ENCODE peak calls at places on chromosomes 4 and X, in four cellular contexts. D is GM23338, R is endothelial cell of umbilical vein, Q is suprapubic skin. B is an unnamed sample.

GRCh38 chrX:10158279-10158939 is 1.6 kb downstream of the CLCN4 start:
- DNase-seq in D (peak), R (peak), Q (no peak), B (no peak)

GRCh38 chr4:154164931-154165839 is 326.4 kb downstream of the DCHS2 start:
- DNase-seq in D (no peak), R (no peak), Q (no peak), B (peak)

GRCh38 chr4:183797041-183797444 is 108.1 kb upstream of the STOX2 start:
- DNase-seq in D (peak), R (no peak), Q (no peak), B (no peak)

GRCh38 chr4:48315728-48316630 is 25.4 kb upstream of the SLAIN2 start:
- DNase-seq in D (peak), R (peak), Q (no peak), B (peak)

GRCh38 chr4:76305971-76306881 is at the start of gene STBD1:
- DNase-seq in D (peak), R (peak), Q (peak), B (no peak)

GRCh38 chrX:136209016-136209738 is 42.0 kb downstream of the MAP7D3 start:
- DNase-seq in D (peak), R (peak), Q (no peak), B (no peak)

GRCh38 chr4:152970102-152970820 is 34.1 kb downstream of the FHDC1 start:
- DNase-seq in D (no peak), R (peak), Q (no peak), B (no peak)

GRCh38 chr4:121594796-121595526 is 101.8 kb downstream of the ANXA5 start:
- DNase-seq in D (no peak), R (peak), Q (no peak), B (no peak)

GRCh38 chr4:114535725-114536124 is 62.9 kb upstream of the UGT8 start:
- DNase-seq in D (no peak), R (no peak), Q (no peak), B (no peak)

GRCh38 chr4:159101983-159102622 is 776 bp upstream of the RAPGEF2 start:
- DNase-seq in D (peak), R (no peak), Q (no peak), B (no peak)

GRCh38 chr4:15755321-15755750 is 22.8 kb upstream of the CD38 start:
- DNase-seq in D (no peak), R (peak), Q (no peak), B (no peak)

GRCh38 chr4:170089274-170089742 is 448 bp downstream of the AADAT start:
- DNase-seq in D (peak), R (peak), Q (no peak), B (no peak)

GRCh38 chr4:521636-522330 is 22.8 kb downstream of the PIGG start:
- DNase-seq in D (no peak), R (no peak), Q (no peak), B (no peak)

GRCh38 chr4:53813991-53814390 is 222.7 kb upstream of the LNX1 start:
- DNase-seq in D (no peak), R (no peak), Q (no peak), B (no peak)

GRCh38 chr4:8506373-8507250 is 66.0 kb downstream of the TRMT44 start:
- DNase-seq in D (peak), R (no peak), Q (no peak), B (no peak)

GRCh38 chr4:8507251-8507570 is 66.6 kb downstream of the TRMT44 start:
- DNase-seq in D (no peak), R (no peak), Q (no peak), B (no peak)

GRCh38 chr4:8508731-8509130 is 68.2 kb downstream of the TRMT44 start:
- DNase-seq in D (no peak), R (no peak), Q (no peak), B (no peak)

GRCh38 chr4:8508266-8508665 is 67.7 kb downstream of the TRMT44 start:
- DNase-seq in D (no peak), R (no peak), Q (no peak), B (no peak)

DNA sequence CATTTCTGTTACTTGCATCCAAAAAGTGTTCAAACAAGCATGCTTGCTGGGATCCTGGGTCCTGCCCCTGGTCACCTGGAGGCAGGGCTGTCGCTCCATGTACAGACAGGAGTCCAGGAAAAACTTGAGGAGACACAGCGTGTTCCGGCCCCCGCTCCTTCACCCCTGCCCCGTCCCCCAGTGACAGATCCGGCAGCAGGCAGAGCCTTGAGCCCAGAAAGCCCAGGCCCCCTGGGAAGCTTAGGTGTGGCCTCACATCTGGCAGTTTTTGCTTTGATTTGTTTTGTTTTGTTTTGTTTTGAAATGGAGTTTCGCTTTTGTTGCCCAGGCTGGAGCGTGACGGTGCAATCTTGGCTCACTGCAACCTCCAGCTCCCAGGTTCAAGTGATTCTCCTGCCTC is 67.0 kb downstream of the TRMT44 start:
- DNase-seq in D (no peak), R (no peak), Q (no peak), B (no peak)
- TF ChIP-seq POLR2AphosphoS5 in D (no peak), R (no peak), Q (no peak), B (no peak)

GRCh38 chr4:186030795-186031194 is 38.2 kb upstream of the TLR3 start:
- DNase-seq in D (no peak), R (no peak), Q (no peak), B (no peak)

GRCh38 chr4:186032259-186032658 is 36.7 kb upstream of the TLR3 start:
- DNase-seq in D (peak), R (no peak), Q (no peak), B (no peak)

GRCh38 chr4:186033027-186033426 is 35.9 kb upstream of the TLR3 start:
- DNase-seq in D (no peak), R (no peak), Q (no peak), B (no peak)

GRCh38 chr4:186027405-186027804 is 41.6 kb upstream of the TLR3 start:
- DNase-seq in D (no peak), R (no peak), Q (no peak), B (no peak)

GRCh38 chr4:186029731-186030421 is 39.1 kb upstream of the TLR3 start:
- DNase-seq in D (peak), R (peak), Q (no peak), B (no peak)
- TF ChIP-seq POLR2AphosphoS5 in D (no peak), R (no peak), Q (no peak), B (no peak)

GRCh38 chr4:74635490-74636123 is 158.7 kb downstream of the BTC start:
- DNase-seq in D (no peak), R (no peak), Q (no peak), B (no peak)
- TF ChIP-seq POLR2AphosphoS5 in D (no peak), R (no peak), Q (no peak), B (no peak)

GRCh38 chr4:176588436-176588835 is 204.3 kb downstream of the VEGFC start:
- DNase-seq in D (no peak), R (no peak), Q (no peak), B (no peak)

GRCh38 chr4:176587920-176588319 is 204.8 kb downstream of the VEGFC start:
- DNase-seq in D (no peak), R (no peak), Q (no peak), B (no peak)

GRCh38 chr4:176593943-176594342 is 198.8 kb downstream of the VEGFC start:
- DNase-seq in D (no peak), R (no peak), Q (no peak), B (no peak)

DNA sequence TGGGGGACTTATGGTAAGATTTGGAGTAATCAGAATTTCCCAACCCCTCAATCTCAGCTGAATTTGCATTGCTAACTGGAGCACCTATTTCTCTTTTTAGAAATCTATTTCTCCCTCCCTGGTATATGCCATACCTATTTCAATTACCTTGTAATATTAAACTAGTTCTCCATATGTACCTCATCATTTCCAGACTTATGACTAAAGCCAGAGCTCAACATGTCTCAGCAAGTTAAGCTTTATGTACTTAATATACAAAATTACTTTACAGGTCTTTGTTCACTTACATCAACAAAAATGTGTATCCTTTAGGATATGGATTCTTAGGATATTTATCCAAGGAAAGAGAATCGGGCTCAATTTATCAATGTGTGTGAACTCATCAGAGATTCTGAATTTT is 199.7 kb downstream of the VEGFC start:
- DNase-seq in D (no peak), R (no peak), Q (no peak), B (no peak)
- TF ChIP-seq POLR2AphosphoS5 in D (no peak), R (no peak), Q (no peak), B (no peak)

B was measured in SK-N-MC.